ENCODE peak calls at places on chromosomes 13 and 19, in six cellular contexts. One of them, this sample, is unnamed.
A peak's percentile ranks its signal among the peaks of the same experiment; 100 is the strongest.

GRCh38 chr13:76210262-76210661 is 574.1 kb downstream of the LMO7 start:
- DNase-seq in lower lobe of right lung: peak; percentile 45
- DNase-seq in tibial artery: no peak
- DNase-seq in fibroblast of lung: peak; percentile 13
- DNase-seq in neural progenitor cell: no peak
- DNase-seq in body of pancreas: peak; percentile 14
- DNase-seq in this sample: no peak

GRCh38 chr13:26883613-26884257 is 123.1 kb upstream of the GPR12 start:
- DNase-seq in lower lobe of right lung: no peak
- DNase-seq in tibial artery: no peak
- DNase-seq in fibroblast of lung: no peak
- DNase-seq in neural progenitor cell: no peak
- DNase-seq in body of pancreas: no peak
- DNase-seq in this sample: no peak

GRCh38 chr13:28819748-28820098 is 416 bp upstream of the MTUS2 start:
- DNase-seq in lower lobe of right lung: peak; percentile 59
- DNase-seq in tibial artery: no peak
- DNase-seq in fibroblast of lung: peak; percentile 8
- DNase-seq in neural progenitor cell: peak; percentile 94
- DNase-seq in body of pancreas: peak; percentile 74
- DNase-seq in this sample: no peak

GRCh38 chr13:22563272-22563671 is 617.5 kb upstream of the SGCG start:
- DNase-seq in lower lobe of right lung: no peak
- DNase-seq in tibial artery: no peak
- DNase-seq in fibroblast of lung: no peak
- DNase-seq in neural progenitor cell: no peak
- DNase-seq in body of pancreas: no peak
- DNase-seq in this sample: no peak

GRCh38 chr19:10809693-10810285 is 26.2 kb downstream of the TMED1 start:
- DNase-seq in lower lobe of right lung: no peak
- DNase-seq in tibial artery: no peak
- DNase-seq in fibroblast of lung: no peak
- DNase-seq in neural progenitor cell: no peak
- DNase-seq in body of pancreas: no peak
- DNase-seq in this sample: no peak

GRCh38 chr13:32001392-32001768 is 30.2 kb upstream of the FRY start:
- DNase-seq in lower lobe of right lung: no peak
- DNase-seq in tibial artery: no peak
- DNase-seq in fibroblast of lung: peak; percentile 54
- DNase-seq in neural progenitor cell: peak; percentile 61
- DNase-seq in body of pancreas: peak; percentile 82
- DNase-seq in this sample: no peak

GRCh38 chr19:35213678-35214632 is 14.6 kb downstream of the FAM187B start:
- DNase-seq in lower lobe of right lung: peak; percentile 56
- DNase-seq in tibial artery: peak; percentile 82
- DNase-seq in fibroblast of lung: peak; percentile 76
- DNase-seq in neural progenitor cell: no peak
- DNase-seq in body of pancreas: peak; percentile 71
- DNase-seq in this sample: peak; percentile 76

GRCh38 chr19:18879579-18880373 is 16.2 kb downstream of the CERS1 start:
- DNase-seq in lower lobe of right lung: peak; percentile 50
- DNase-seq in tibial artery: no peak
- DNase-seq in fibroblast of lung: no peak
- DNase-seq in neural progenitor cell: peak; percentile 36
- DNase-seq in body of pancreas: peak; percentile 37
- DNase-seq in this sample: no peak

GRCh38 chr13:114110091-114110829 is 22.2 kb downstream of the RASA3 start:
- DNase-seq in lower lobe of right lung: peak; percentile 78
- DNase-seq in tibial artery: peak; percentile 30
- DNase-seq in fibroblast of lung: no peak
- DNase-seq in neural progenitor cell: peak; percentile 68
- DNase-seq in body of pancreas: no peak
- DNase-seq in this sample: no peak

GRCh38 chr19:16677060-16677459 is 16.1 kb downstream of the TMEM38A start:
- DNase-seq in lower lobe of right lung: no peak
- DNase-seq in tibial artery: no peak
- DNase-seq in fibroblast of lung: no peak
- DNase-seq in neural progenitor cell: no peak
- DNase-seq in body of pancreas: no peak
- DNase-seq in this sample: no peak

GRCh38 chr19:45097776-45098520 is 5.0 kb downstream of the PPP1R37 start:
- DNase-seq in lower lobe of right lung: no peak
- DNase-seq in tibial artery: peak; percentile 66
- DNase-seq in fibroblast of lung: peak; percentile 92
- DNase-seq in neural progenitor cell: no peak
- DNase-seq in body of pancreas: peak; percentile 53
- DNase-seq in this sample: peak; percentile 66

GRCh38 chr19:27792576-27793127 is 1420.3 kb downstream of the UQCRFS1 start:
- DNase-seq in lower lobe of right lung: no peak
- DNase-seq in tibial artery: no peak
- DNase-seq in fibroblast of lung: no peak
- DNase-seq in neural progenitor cell: no peak
- DNase-seq in body of pancreas: no peak
- DNase-seq in this sample: no peak

GRCh38 chr19:15684828-15685227 is 11.9 kb downstream of the CYP4F12 start:
- DNase-seq in lower lobe of right lung: no peak
- DNase-seq in tibial artery: no peak
- DNase-seq in fibroblast of lung: no peak
- DNase-seq in neural progenitor cell: no peak
- DNase-seq in body of pancreas: no peak
- DNase-seq in this sample: no peak

GRCh38 chr19:38583219-38583984 is 34.4 kb downstream of the MAP4K1 start:
- DNase-seq in lower lobe of right lung: no peak
- DNase-seq in tibial artery: no peak
- DNase-seq in fibroblast of lung: no peak
- DNase-seq in neural progenitor cell: no peak
- DNase-seq in body of pancreas: no peak
- DNase-seq in this sample: no peak

GRCh38 chr19:43467730-43468129 is 2.3 kb upstream of the LYPD3 start:
- DNase-seq in lower lobe of right lung: no peak
- DNase-seq in tibial artery: no peak
- DNase-seq in fibroblast of lung: peak; percentile 74
- DNase-seq in neural progenitor cell: no peak
- DNase-seq in body of pancreas: no peak
- DNase-seq in this sample: no peak
- H3K27ac ChIP-seq in lower lobe of right lung: no peak overlapping the region
- H3K27ac ChIP-seq in tibial artery: no peak overlapping the region
- H3K27ac ChIP-seq in fibroblast of lung: no peak overlapping the region
- H3K27ac ChIP-seq in neural progenitor cell: no peak overlapping the region
- H3K27ac ChIP-seq in body of pancreas: no peak overlapping the region
- H3K27ac ChIP-seq in this sample: peak overlapping the region; percentile 82

GRCh38 chr19:21101511-21102242 is 19.7 kb downstream of the ZNF714 start:
- DNase-seq in lower lobe of right lung: no peak
- DNase-seq in tibial artery: no peak
- DNase-seq in fibroblast of lung: no peak
- DNase-seq in neural progenitor cell: no peak
- DNase-seq in body of pancreas: no peak
- DNase-seq in this sample: no peak
- H3K27ac ChIP-seq in lower lobe of right lung: no peak overlapping the region
- H3K27ac ChIP-seq in tibial artery: no peak overlapping the region
- H3K27ac ChIP-seq in fibroblast of lung: no peak overlapping the region
- H3K27ac ChIP-seq in neural progenitor cell: no peak overlapping the region
- H3K27ac ChIP-seq in body of pancreas: no peak overlapping the region
- H3K27ac ChIP-seq in this sample: no peak overlapping the region

GRCh38 chr19:52200044-52200443 is 10.2 kb downstream of the PPP2R1A start:
- DNase-seq in lower lobe of right lung: no peak
- DNase-seq in tibial artery: peak; percentile 74
- DNase-seq in fibroblast of lung: peak; percentile 46
- DNase-seq in neural progenitor cell: no peak
- DNase-seq in body of pancreas: no peak
- DNase-seq in this sample: peak; percentile 58
- H3K27ac ChIP-seq in lower lobe of right lung: no peak overlapping the region
- H3K27ac ChIP-seq in tibial artery: peak overlapping the region; percentile 73
- H3K27ac ChIP-seq in fibroblast of lung: peak overlapping the region; percentile 30
- H3K27ac ChIP-seq in neural progenitor cell: no peak overlapping the region
- H3K27ac ChIP-seq in body of pancreas: no peak overlapping the region
- H3K27ac ChIP-seq in this sample: peak overlapping the region; percentile 66

DNA sequence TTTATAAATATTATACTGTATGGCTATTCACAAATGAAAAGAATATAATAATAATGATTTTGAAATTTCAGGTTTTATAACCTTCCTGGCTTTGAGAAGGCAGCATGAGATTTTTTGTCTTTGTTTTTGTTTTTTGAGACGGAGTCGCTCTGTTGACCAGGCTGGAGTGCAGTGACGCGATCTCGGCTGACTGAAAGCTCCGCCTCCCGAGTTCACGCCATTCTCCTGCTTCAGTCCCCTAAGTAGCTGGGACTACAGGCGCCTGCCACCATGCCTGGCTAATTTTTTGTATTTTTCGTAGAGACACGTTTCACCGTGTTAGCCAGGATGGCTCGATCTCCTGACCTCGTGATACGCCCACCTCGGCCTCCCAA is 64.1 kb downstream of the ZNF429 start:
- DNase-seq in lower lobe of right lung: peak; percentile 80
- DNase-seq in tibial artery: no peak
- DNase-seq in fibroblast of lung: peak; percentile 57
- DNase-seq in neural progenitor cell: no peak
- DNase-seq in body of pancreas: peak; percentile 80
- DNase-seq in this sample: no peak
- H3K27ac ChIP-seq in lower lobe of right lung: peak overlapping the region; percentile 72
- H3K27ac ChIP-seq in tibial artery: no peak overlapping the region
- H3K27ac ChIP-seq in fibroblast of lung: no peak overlapping the region
- H3K27ac ChIP-seq in neural progenitor cell: no peak overlapping the region
- H3K27ac ChIP-seq in body of pancreas: peak overlapping the region; percentile 69
- H3K27ac ChIP-seq in this sample: peak overlapping the region; percentile 74

DNA sequence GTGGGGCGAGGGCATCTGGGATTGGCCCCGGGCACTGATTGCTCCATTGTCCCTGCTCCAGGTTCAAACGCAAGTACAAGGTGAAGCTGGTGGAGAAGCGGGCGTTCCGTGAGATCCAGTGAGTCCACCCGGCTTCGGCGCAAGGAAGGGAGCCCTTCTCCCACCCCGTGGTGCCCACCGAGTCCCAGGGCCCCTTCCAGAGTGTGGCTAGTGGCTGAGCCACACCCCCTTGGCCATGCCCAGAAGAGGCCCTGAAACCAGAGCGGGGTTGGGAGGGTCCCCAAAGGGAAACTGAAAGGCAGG is 11.2 kb downstream of the NOP53 start:
- DNase-seq in lower lobe of right lung: no peak
- DNase-seq in tibial artery: no peak
- DNase-seq in fibroblast of lung: no peak
- DNase-seq in neural progenitor cell: no peak
- DNase-seq in body of pancreas: no peak
- DNase-seq in this sample: no peak
- H3K27ac ChIP-seq in lower lobe of right lung: no peak overlapping the region
- H3K27ac ChIP-seq in tibial artery: no peak overlapping the region
- H3K27ac ChIP-seq in fibroblast of lung: no peak overlapping the region
- H3K27ac ChIP-seq in neural progenitor cell: no peak overlapping the region
- H3K27ac ChIP-seq in body of pancreas: no peak overlapping the region
- H3K27ac ChIP-seq in this sample: no peak overlapping the region